ENCODE peak calls at places on chromosomes 12 and 14, in nine cellular contexts. K is WTC11, L is heart right ventricle, O is right lobe of liver, Z is GM12865, U is nephron progenitor cell, J is psoas muscle, N is HFFc6, S is upper lobe of right lung. C is an unnamed sample.

GRCh38 chr14:97273540-97273939 is 476.4 kb downstream of the VRK1 start:
- DNase-seq in S (no peak), Z (no peak), O (no peak), K (no peak), L (no peak), J (no peak), U (no peak), N (no peak), C (no peak)

GRCh38 chr12:112969547-112970306 is 8.6 kb upstream of the OAS2 start:
- DNase-seq in L (no peak), K (no peak), N (no peak), S (no peak), U (no peak), J (no peak), O (no peak), Z (no peak), C (no peak)

GRCh38 chr12:52207895-52208294 is 16.1 kb upstream of the KRT80 start:
- DNase-seq in L (peak), J (peak), Z (no peak), O (no peak), U (no peak), N (no peak), S (peak), K (no peak), C (no peak)

GRCh38 chr14:82313889-82314288 is 780.2 kb upstream of the SEL1L start:
- DNase-seq in S (no peak), O (no peak), U (no peak), L (no peak), J (no peak), K (no peak), Z (no peak), N (no peak), C (no peak)

GRCh38 chr14:26175659-26176058 is 422.2 kb downstream of the NOVA1 start:
- DNase-seq in K (no peak), U (no peak), S (no peak), L (no peak), Z (no peak), O (no peak), N (no peak), J (no peak), C (no peak)

GRCh38 chr12:98656289-98657101 is 11.4 kb downstream of the APAF1 start:
- DNase-seq in N (no peak), O (no peak), K (no peak), L (no peak), J (no peak), Z (peak), S (no peak), U (no peak), C (no peak)

GRCh38 chr12:88299567-88300101 is 157.5 kb downstream of the TMTC3 start:
- DNase-seq in K (no peak), U (no peak), O (no peak), Z (peak), J (no peak), L (no peak), S (no peak), N (peak), C (no peak)

GRCh38 chr14:93084866-93085857 is 30.6 kb downstream of the ITPK1 start:
- DNase-seq in Z (no peak), L (no peak), N (no peak), O (no peak), J (no peak), S (no peak), K (no peak), U (no peak), C (no peak)

GRCh38 chr14:25055998-25056687 is 6.2 kb upstream of the STXBP6 start:
- DNase-seq in N (no peak), Z (no peak), K (no peak), L (no peak), U (no peak), S (no peak), J (no peak), O (no peak), C (no peak)

GRCh38 chr12:1287446-1287975 is 296.5 kb downstream of the ERC1 start:
- DNase-seq in U (no peak), O (no peak), Z (no peak), N (no peak), J (no peak), K (no peak), L (no peak), S (no peak), C (no peak)

GRCh38 chr12:79737875-79738718 is 47.3 kb upstream of the PAWR start:
- DNase-seq in S (no peak), N (peak), J (no peak), K (no peak), U (peak), L (no peak), O (peak), Z (peak), C (no peak)

GRCh38 chr12:94815958-94816357 is 165.6 kb upstream of the TMCC3 start:
- DNase-seq in O (no peak), N (no peak), Z (peak), S (no peak), U (no peak), J (no peak), L (no peak), K (peak), C (no peak)

GRCh38 chr12:76426160-76426559 is 77.9 kb upstream of the BBS10 start:
- DNase-seq in S (no peak), N (no peak), U (no peak), K (no peak), O (no peak), L (no peak), Z (no peak), J (no peak), C (no peak)

DNA sequence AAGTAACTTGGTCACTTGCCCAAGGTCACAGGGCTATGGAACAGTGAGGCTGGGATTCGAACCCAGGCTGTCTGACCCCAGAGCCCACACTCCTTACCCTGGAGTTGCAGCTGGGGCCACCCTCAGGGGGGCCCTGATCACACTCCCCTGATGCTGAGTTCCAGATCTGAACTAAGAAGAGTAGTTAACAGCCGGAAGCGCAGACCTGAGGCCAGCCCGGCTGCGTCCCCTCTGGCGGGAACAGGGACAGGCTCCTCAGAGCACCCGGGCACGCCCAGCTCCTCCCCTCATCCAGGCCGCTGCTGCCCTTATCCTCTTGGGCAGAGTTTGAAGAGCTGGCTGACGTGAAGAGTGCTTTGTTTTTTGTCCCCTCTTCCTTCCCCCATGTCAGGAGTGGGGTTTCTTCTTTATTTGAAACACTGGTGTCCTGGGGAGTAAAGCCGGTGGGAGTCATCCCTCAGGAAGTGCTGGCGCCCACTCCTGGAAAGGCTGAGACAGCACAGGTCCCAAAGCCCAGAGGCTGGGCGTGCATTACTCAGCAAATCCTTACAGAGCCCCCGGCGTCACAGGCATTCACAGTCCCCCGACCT is 8.7 kb downstream of the PHB2 start:
- DNase-seq in U (peak), Z (peak), K (peak), N (peak), L (peak), O (peak), S (peak), J (peak), C (peak)
- TF ChIP-seq CTCF in U (peak), Z (peak), K (no peak), N (peak), L (peak), O (peak), S (peak), J (peak), C (peak)

DNA sequence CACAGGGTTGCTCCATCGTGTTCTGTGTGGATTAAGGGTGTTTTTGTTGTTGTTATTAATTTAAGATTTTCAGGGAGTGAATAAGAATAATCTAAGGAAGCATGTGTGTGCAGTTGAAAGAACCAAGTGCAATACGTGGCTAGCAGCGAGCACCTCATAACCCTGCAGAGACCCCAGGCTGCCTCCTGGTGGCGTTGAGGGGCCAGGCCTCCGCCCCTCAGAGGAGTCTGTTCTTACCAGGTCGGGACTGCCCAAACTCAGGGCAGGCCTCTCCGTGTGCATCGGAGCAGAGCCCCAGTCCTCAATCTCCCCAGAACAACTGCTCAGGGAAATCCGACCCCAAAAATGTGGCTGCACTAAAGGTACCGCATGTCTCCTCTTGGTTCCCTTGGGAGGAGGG is 36.8 kb downstream of the IL31 start:
- DNase-seq in O (no peak), J (no peak), K (peak), Z (no peak), S (no peak), U (peak), N (no peak), L (no peak), C (no peak)
- TF ChIP-seq CTCF in O (no peak), J (no peak), K (peak), Z (peak), S (no peak), U (peak), N (peak), L (no peak), C (no peak)

GRCh38 chr12:12999276-12999958 is 648 bp downstream of the HEBP1 start:
- DNase-seq in O (peak), S (no peak), Z (no peak), U (no peak), K (no peak), N (no peak), L (no peak), J (no peak), C (no peak)
- TF ChIP-seq CTCF in O (no peak), S (no peak), Z (no peak), U (no peak), K (no peak), N (peak), L (no peak), J (no peak), C (no peak)

GRCh38 chr14:64220466-64220865 is 73.7 kb downstream of the ESR2 start:
- DNase-seq in U (no peak), K (no peak), N (no peak), O (no peak), S (no peak), L (peak), Z (no peak), J (peak), C (no peak)

GRCh38 chr14:64225156-64225757 is 68.9 kb downstream of the ESR2 start:
- DNase-seq in K (no peak), U (no peak), L (no peak), S (no peak), J (no peak), Z (no peak), O (no peak), N (no peak), C (no peak)

GRCh38 chr14:64220056-64220455 is 74.1 kb downstream of the ESR2 start:
- DNase-seq in L (no peak), N (no peak), U (no peak), S (no peak), K (no peak), O (no peak), Z (no peak), J (no peak), C (no peak)

GRCh38 chr14:64218344-64219240 is 75.6 kb downstream of the ESR2 start:
- DNase-seq in Z (peak), K (no peak), O (no peak), J (no peak), S (no peak), L (no peak), N (no peak), U (no peak), C (no peak)

DNA sequence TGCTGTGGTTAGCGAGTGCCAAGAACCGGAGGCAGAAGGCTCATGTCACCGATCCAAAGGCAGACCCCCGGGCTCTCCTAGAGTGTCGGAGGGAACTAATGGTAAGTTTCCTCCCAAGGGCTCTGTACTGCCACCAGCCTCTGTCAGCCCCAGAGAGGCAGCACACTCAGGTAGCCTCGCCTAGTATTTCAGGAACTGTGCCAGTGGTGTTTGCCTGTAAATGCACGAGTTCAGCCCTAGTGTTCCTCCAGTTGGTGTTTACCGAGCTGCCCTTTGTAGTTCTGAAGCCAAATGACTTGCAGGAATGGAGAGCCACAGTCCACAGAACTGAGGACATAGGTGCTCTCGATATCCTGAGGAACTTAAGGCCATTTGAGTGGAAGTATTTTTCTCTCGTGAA is 72.6 kb downstream of the ESR2 start:
- DNase-seq in U (no peak), K (no peak), S (no peak), J (no peak), N (no peak), L (no peak), O (no peak), Z (no peak), C (no peak)
- TF ChIP-seq CTCF in U (no peak), K (no peak), S (no peak), J (no peak), N (no peak), L (no peak), O (no peak), Z (no peak), C (no peak)

GRCh38 chr14:23112359-23113178 is 6.5 kb downstream of the CEBPE start:
- DNase-seq in Z (no peak), K (no peak), L (no peak), U (no peak), J (no peak), O (peak), N (no peak), S (no peak), C (no peak)
- TF ChIP-seq CTCF in Z (no peak), K (no peak), L (no peak), U (no peak), J (no peak), O (no peak), N (no peak), S (no peak), C (no peak)